ENCODE peak calls at places on chromosomes 6 and 20, in six cellular contexts. X, B, M, C, A and R are unnamed samples.

GRCh38 chr20:543369-544152 is at the start of gene CSNK2A1:
- DNase-seq in A (peak; percentile 95), X (peak; percentile 92), B (peak; percentile 94), M (peak; percentile 94), C (peak; percentile 84), R (peak; percentile 92)

GRCh38 chr6:46331461-46331860 is 159.8 kb downstream of the RCAN2 start:
- DNase-seq in C (no peak), A (peak; percentile 84), X (no peak), B (no peak), M (no peak), R (no peak)

GRCh38 chr20:63574156-63574828 is at the start of gene HELZ2:
- DNase-seq in M (peak; percentile 75), X (peak; percentile 15), B (no peak), A (peak; percentile 67), C (peak; percentile 98), R (peak; percentile 34)

GRCh38 chr20:57907131-57908083 is 197.6 kb upstream of the PMEPA1 start:
- DNase-seq in A (no peak), M (no peak), C (no peak), X (no peak), B (peak; percentile 82), R (no peak)

GRCh38 chr6:36979343-36979742 is 6.7 kb downstream of the MTCH1 start:
- DNase-seq in A (peak; percentile 62), B (no peak), C (no peak), M (no peak), X (peak; percentile 33), R (no peak)

GRCh38 chr20:8299921-8300320 is 167.9 kb downstream of the PLCB1 start:
- DNase-seq in B (no peak), X (no peak), C (no peak), A (no peak), M (no peak), R (no peak)

GRCh38 chr6:63022631-63023030 is 188.6 kb upstream of the FKBP1C start:
- DNase-seq in C (no peak), X (no peak), A (no peak), M (no peak), B (no peak), R (no peak)

GRCh38 chr6:123423130-123423529 is 213.6 kb downstream of the TRDN start:
- DNase-seq in X (no peak), A (no peak), C (no peak), B (no peak), M (no peak), R (no peak)

GRCh38 chr6:30091577-30092381 is 16.2 kb upstream of the RNF39 start:
- DNase-seq in A (peak; percentile 42), M (no peak), X (no peak), B (no peak), C (no peak), R (no peak)

GRCh38 chr6:8080338-8081151 is 16.4 kb upstream of the BLOC1S5 start:
- DNase-seq in C (no peak), B (no peak), X (peak; percentile 71), M (no peak), A (peak; percentile 67), R (no peak)

GRCh38 chr6:125117818-125118217 is 35.8 kb upstream of the TPD52L1 start:
- DNase-seq in X (no peak), M (no peak), B (no peak), C (no peak), A (no peak), R (no peak)

GRCh38 chr6:157376706-157377230 is 4.2 kb upstream of the ZDHHC14 start:
- DNase-seq in M (no peak), C (no peak), X (no peak), B (no peak), A (no peak), R (no peak)

GRCh38 chr20:61437280-61438206 is 185.5 kb downstream of the CDH4 start:
- DNase-seq in M (peak; percentile 36), B (no peak), X (no peak), A (peak; percentile 11), C (no peak), R (no peak)

GRCh38 chr20:46648903-46649649 is 2.2 kb downstream of the SLC13A3 start:
- DNase-seq in B (peak; percentile 61), A (no peak), X (no peak), C (no peak), M (no peak), R (no peak)

GRCh38 chr6:136628996-136629395 is 78.8 kb upstream of the MAP7 start:
- DNase-seq in A (no peak), M (no peak), X (no peak), C (no peak), B (no peak), R (no peak)

GRCh38 chr20:25059487-25059820 is 1.5 kb upstream of the ACSS1 start:
- DNase-seq in M (no peak), X (no peak), A (no peak), B (no peak), C (no peak), R (no peak)

GRCh38 chr6:108948252-108948651 is 100.0 kb downstream of the ARMC2 start:
- DNase-seq in M (no peak), A (no peak), C (no peak), X (no peak), B (no peak), R (no peak)

GRCh38 chr20:37229300-37229699 is 32.3 kb downstream of the GHRH start:
- DNase-seq in C (no peak), A (no peak), B (no peak), M (no peak), X (no peak), R (no peak)

GRCh38 chr6:33217246-33217645 is 8.9 kb downstream of the RING1 start:
- DNase-seq in A (no peak), B (no peak), C (no peak), M (peak; percentile 11), X (no peak), R (no peak)

GRCh38 chr6:11323666-11324452 is 91.4 kb upstream of the NEDD9 start:
- DNase-seq in C (no peak), A (peak; percentile 8), X (peak; percentile 95), B (no peak), M (no peak), R (no peak)

GRCh38 chr6:126145386-126145785 is 159.0 kb downstream of the TRMT11 start:
- DNase-seq in X (no peak), A (no peak), C (no peak), B (no peak), M (no peak), R (no peak)

GRCh38 chr20:15075586-15075985 is 738.2 kb upstream of the FLRT3 start:
- DNase-seq in M (no peak), X (no peak), C (no peak), A (no peak), B (no peak), R (no peak)

GRCh38 chr6:138088307-138088744 is 18.9 kb downstream of the PERP start:
- DNase-seq in C (no peak), M (no peak), X (no peak), A (peak; percentile 87), B (peak; percentile 4), R (no peak)

GRCh38 chr6:160356074-160356754 is 8.0 kb downstream of the SLC22A3 start:
- DNase-seq in M (no peak), B (no peak), A (no peak), C (no peak), X (no peak), R (no peak)

GRCh38 chr6:95431637-95432228 is 145.6 kb upstream of the MANEA start:
- DNase-seq in M (no peak), C (no peak), B (peak; percentile 36), X (peak; percentile 55), A (peak; percentile 48), R (peak; percentile 10)

GRCh38 chr20:9838378-9839295 is at the start of gene PAK5:
- DNase-seq in X (no peak), M (no peak), B (peak; percentile 74), C (peak; percentile 94), A (peak; percentile 2), R (no peak)

GRCh38 chr6:89999154-89999553 is 104.9 kb downstream of the GJA10 start:
- DNase-seq in M (no peak), A (no peak), B (no peak), C (no peak), X (no peak), R (no peak)

GRCh38 chr6:84417261-84417660 is 189.8 kb upstream of the CEP162 start:
- DNase-seq in M (no peak), C (no peak), X (no peak), B (no peak), A (no peak), R (no peak)

GRCh38 chr6:84766118-84766683 is 1.8 kb upstream of the TBX18 start:
- DNase-seq in X (no peak), A (no peak), C (no peak), M (no peak), B (no peak), R (no peak)

GRCh38 chr6:53581161-53581560 is 36.3 kb upstream of the GCLC start:
- DNase-seq in X (no peak), C (no peak), B (no peak), A (peak; percentile 31), M (no peak), R (no peak)

GRCh38 chr6:23414204-23414501 is 711.9 kb upstream of the NRSN1 start:
- DNase-seq in A (peak; percentile 23), C (peak; percentile 5), M (no peak), B (no peak), X (peak; percentile 88), R (no peak)

GRCh38 chr6:159680104-159680503 is 12.9 kb downstream of the SOD2 start:
- DNase-seq in M (no peak), C (no peak), B (no peak), X (no peak), A (peak; percentile 27), R (no peak)